ENCODE peak calls at places on chromosomes 6 and 20, in five cellular contexts. J is pancreas, D is brain microvascular endothelial cell, S is OCI-LY7, K is heart right ventricle. Q is an unnamed sample.

GRCh38 chr6:156839591-156840001 is 62.4 kb downstream of the ARID1B start:
- DNase-seq in J (no peak), D (peak), S (no peak), K (no peak), Q (no peak)

GRCh38 chr20:13684566-13685222 is 46.0 kb upstream of the TASP1 start:
- DNase-seq in J (no peak), D (no peak), S (peak), K (no peak), Q (no peak)

GRCh38 chr6:110158479-110158878 is 21.0 kb downstream of the WASF1 start:
- DNase-seq in J (no peak), D (no peak), S (no peak), K (no peak), Q (no peak)

GRCh38 chr20:19497064-19497463 is 261.0 kb upstream of the RIN2 start:
- DNase-seq in J (no peak), D (peak), S (no peak), K (no peak), Q (no peak)

GRCh38 chr20:53940883-53941546 is 129.4 kb downstream of the BCAS1 start:
- DNase-seq in J (no peak), D (peak), S (peak), K (peak), Q (no peak)

GRCh38 chr6:56038764-56039163 is 163.4 kb upstream of the BMP5 start:
- DNase-seq in J (no peak), D (no peak), S (no peak), K (no peak), Q (no peak)

GRCh38 chr6:1606533-1607235 is 3.0 kb upstream of the FOXC1 start:
- DNase-seq in J (no peak), D (no peak), S (no peak), K (no peak), Q (no peak)

GRCh38 chr6:39853604-39854003 is 61.4 kb downstream of the DAAM2 start:
- DNase-seq in J (no peak), D (no peak), S (no peak), K (no peak), Q (no peak)

GRCh38 chr20:62583424-62583920 is 58.8 kb upstream of the SLCO4A1 start:
- DNase-seq in J (no peak), D (no peak), S (no peak), K (no peak), Q (no peak)

GRCh38 chr20:13870349-13870748 is 85.5 kb downstream of the NDUFAF5 start:
- DNase-seq in J (no peak), D (no peak), S (no peak), K (no peak), Q (no peak)

GRCh38 chr6:112936476-112936875 is 589.3 kb downstream of the RFPL4B start:
- DNase-seq in J (no peak), D (no peak), S (no peak), K (no peak), Q (no peak)

GRCh38 chr20:57749131-57749690 is 39.4 kb upstream of the PMEPA1 start:
- DNase-seq in J (no peak), D (no peak), S (no peak), K (no peak), Q (peak)

GRCh38 chr6:32952817-32953739 is at the start of gene HLA-DMA:
- DNase-seq in J (peak), D (peak), S (peak), K (peak), Q (peak)

GRCh38 chr6:3061501-3061941 is 6.8 kb upstream of the RIPK1 start:
- DNase-seq in J (no peak), D (peak), S (peak), K (no peak), Q (no peak)

DNA sequence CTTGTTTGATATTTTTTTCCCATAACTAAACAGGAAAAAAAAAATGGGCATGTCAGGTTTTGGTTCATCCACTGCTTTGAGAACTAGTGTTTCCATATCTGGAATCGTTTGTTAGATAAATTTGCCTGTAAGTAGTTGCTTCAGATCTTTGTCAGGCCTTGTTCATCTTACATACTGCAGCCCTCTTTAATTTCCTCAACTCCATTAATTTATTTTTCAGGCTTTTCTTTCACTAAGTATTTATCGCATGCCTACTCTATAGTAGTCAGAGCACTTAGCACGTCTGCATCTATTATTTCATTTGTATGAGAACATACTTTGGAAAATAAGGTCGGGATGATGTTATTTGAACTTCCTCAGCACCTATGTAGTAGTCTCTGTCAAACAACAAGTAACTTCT is 80.9 kb downstream of the CAP2 start:
- DNase-seq in J (no peak), D (no peak), S (no peak), K (no peak), Q (no peak)
- H3K27ac ChIP-seq in J (no peak), D (no peak), S (no peak), K (peak), Q (no peak)

GRCh38 chr6:166715065-166715464 is 88.0 kb upstream of the RPS6KA2 start:
- DNase-seq in J (no peak), D (no peak), S (no peak), K (no peak), Q (no peak)
- TF ChIP-seq CTCF in J (no peak), D (no peak), S (no peak), K (no peak), Q (no peak)

GRCh38 chr6:17169291-17169690 is 67.4 kb downstream of the STMND1 start:
- DNase-seq in J (no peak), D (peak), S (no peak), K (no peak), Q (no peak)

GRCh38 chr6:17169701-17170100 is 67.9 kb downstream of the STMND1 start:
- DNase-seq in J (no peak), D (no peak), S (no peak), K (no peak), Q (no peak)

GRCh38 chr6:17167327-17167979 is 65.6 kb downstream of the STMND1 start:
- DNase-seq in J (peak), D (peak), S (no peak), K (peak), Q (peak)

DNA sequence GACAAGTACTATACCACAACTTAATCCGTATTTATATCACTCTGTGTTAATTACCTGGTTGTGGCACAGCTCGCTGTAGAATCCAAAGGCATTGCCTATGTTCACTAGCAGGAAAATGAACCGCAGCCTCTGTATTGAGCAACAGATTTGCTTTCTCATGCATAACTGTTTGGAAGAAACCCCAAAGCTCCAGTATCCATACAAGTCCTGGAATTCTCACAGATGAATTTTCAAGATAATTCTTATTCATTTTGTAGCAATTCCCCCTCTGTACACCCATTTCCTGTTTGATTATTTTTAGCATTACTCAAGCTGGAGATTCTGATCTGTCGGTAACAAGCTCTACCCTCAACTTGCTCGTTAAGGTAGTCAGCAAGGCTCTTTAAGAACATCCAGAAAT is 63.5 kb downstream of the STMND1 start:
- DNase-seq in J (no peak), D (peak), S (no peak), K (no peak), Q (no peak)
- H3K27ac ChIP-seq in J (no peak), D (no peak), S (no peak), K (no peak), Q (no peak)

GRCh38 chr20:49278036-49278816 is at the start of gene ZNFX1:
- DNase-seq in J (peak), D (peak), S (peak), K (peak), Q (peak)
- TF ChIP-seq CTCF in J (no peak), D (no peak), S (peak), K (peak), Q (no peak)

GRCh38 chr6:134909701-134910595 is 40.0 kb downstream of the ALDH8A1 start:
- DNase-seq in J (no peak), D (no peak), S (no peak), K (no peak), Q (no peak)
- H3K27ac ChIP-seq in J (no peak), D (peak), S (no peak), K (no peak), Q (no peak)

DNA sequence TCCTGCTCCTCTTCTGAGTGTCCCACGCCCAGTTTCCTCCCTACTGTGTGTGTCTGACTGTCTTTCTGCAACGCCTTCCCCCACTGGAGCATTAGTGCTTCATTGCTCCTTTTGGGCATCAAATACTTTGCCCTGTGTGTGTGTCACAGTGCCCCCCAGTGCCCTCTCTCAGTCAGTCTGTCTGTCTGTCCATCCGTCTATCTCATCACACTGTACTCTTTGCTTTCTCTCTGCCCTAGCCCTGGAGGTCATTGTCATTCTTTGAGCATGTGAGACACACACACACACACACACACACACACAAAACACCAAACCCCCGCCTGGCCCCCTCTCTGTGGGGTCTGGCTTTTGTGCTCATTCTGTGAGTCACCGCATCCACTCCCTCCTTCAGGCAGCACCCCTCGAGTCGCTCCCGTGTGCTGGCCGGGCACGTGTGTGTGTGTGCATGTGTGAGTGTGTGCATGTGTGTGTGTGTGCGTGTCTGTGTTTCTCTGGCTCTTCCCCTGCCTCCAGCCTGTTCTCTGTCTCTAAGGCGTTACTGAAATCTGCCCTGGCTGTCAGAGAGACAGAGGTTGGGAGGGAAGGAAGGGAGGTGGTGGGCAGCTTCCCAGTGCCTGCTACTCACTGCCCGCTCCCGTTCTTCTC is 72.0 kb downstream of the SRC start:
- DNase-seq in J (no peak), D (no peak), S (no peak), K (no peak), Q (no peak)
- TF ChIP-seq CTCF in J (no peak), D (peak), S (peak), K (no peak), Q (no peak)

GRCh38 chr20:618980-619379 is 8.9 kb upstream of the TCF15 start:
- DNase-seq in J (no peak), D (no peak), S (no peak), K (no peak), Q (no peak)

GRCh38 chr20:622161-622560 is 12.1 kb upstream of the TCF15 start:
- DNase-seq in J (no peak), D (no peak), S (no peak), K (no peak), Q (peak)

GRCh38 chr20:623704-624103 is 13.6 kb upstream of the TCF15 start:
- DNase-seq in J (no peak), D (no peak), S (no peak), K (no peak), Q (peak)

GRCh38 chr20:623041-623440 is 12.9 kb upstream of the TCF15 start:
- DNase-seq in J (no peak), D (no peak), S (no peak), K (no peak), Q (peak)

DNA sequence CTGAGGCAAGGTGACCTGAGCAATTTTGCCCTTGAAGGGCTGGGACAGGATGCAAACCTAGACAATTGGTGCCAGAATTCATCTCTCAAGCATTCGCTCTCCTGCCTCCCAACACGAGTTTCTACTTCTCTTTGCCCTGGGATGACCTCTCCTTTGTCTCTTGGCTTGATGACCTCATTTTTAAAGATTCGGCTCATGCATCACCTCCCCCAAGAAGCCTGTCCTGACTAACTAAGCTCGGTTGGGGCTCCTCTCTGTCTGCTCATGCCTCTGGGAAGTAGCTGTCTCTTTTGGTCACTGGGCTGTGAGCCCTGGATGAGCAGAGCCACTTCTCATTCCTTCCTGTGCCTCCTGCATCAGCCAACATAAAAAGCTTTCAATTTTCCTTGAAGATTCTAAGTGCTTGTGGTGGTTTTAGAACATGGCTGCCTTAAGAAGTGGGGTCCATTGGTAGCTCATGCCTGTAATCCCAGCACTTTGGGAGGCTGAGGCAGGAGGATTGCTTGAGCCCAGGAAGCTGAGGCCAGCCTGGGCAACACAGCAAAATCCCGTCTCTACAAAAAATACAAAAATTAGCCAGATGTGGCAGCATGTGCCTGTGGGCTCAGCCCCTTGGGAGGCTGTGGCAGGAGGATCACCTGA is 11.1 kb upstream of the TCF15 start:
- DNase-seq in J (no peak), D (peak), S (no peak), K (no peak), Q (peak)
- H3K27ac ChIP-seq in J (no peak), D (no peak), S (no peak), K (no peak), Q (no peak)

GRCh38 chr6:131950767-131951575 is at the start of gene CCN2:
- DNase-seq in J (peak), D (peak), S (no peak), K (peak), Q (peak)
- TF ChIP-seq CTCF in J (no peak), D (no peak), S (no peak), K (no peak), Q (no peak)

GRCh38 chr20:17844549-17845298 is 123.9 kb downstream of the SNX5 start:
- DNase-seq in J (no peak), D (no peak), S (no peak), K (no peak), Q (no peak)

GRCh38 chr20:17844133-17844429 is 124.5 kb downstream of the SNX5 start:
- DNase-seq in J (no peak), D (no peak), S (no peak), K (no peak), Q (no peak)

GRCh38 chr20:17843246-17844132 is 125.1 kb downstream of the SNX5 start:
- DNase-seq in J (no peak), D (peak), S (peak), K (peak), Q (no peak)

GRCh38 chr20:17840423-17840822 is 128.2 kb downstream of the SNX5 start:
- DNase-seq in J (no peak), D (no peak), S (no peak), K (no peak), Q (no peak)

GRCh38 chr20:17841751-17842191 is 126.8 kb downstream of the SNX5 start:
- DNase-seq in J (no peak), D (no peak), S (no peak), K (peak), Q (no peak)
- H3K27ac ChIP-seq in J (no peak), D (peak), S (no peak), K (peak), Q (peak)

GRCh38 chr6:100678027-100678426 is 203.1 kb downstream of the ASCC3 start:
- DNase-seq in J (no peak), D (no peak), S (no peak), K (no peak), Q (no peak)
- TF ChIP-seq CTCF in J (no peak), D (no peak), S (peak), K (peak), Q (no peak)

Q was measured in lower lobe of right lung.